ENCODE peak calls at places on chromosomes 1 and 21, in seven cellular contexts. E, X, R, T, C, G and S are unnamed samples.
A peak's percentile ranks its signal among the peaks of the same experiment; 100 is the strongest.

GRCh38 chr1:37233606-37234005 is 199.3 kb upstream of the GRIK3 start:
- DNase-seq in C (peak; percentile 66), X (no peak), R (no peak), G (no peak), T (no peak), E (no peak), S (no peak)

GRCh38 chr1:178706467-178706866 is 18.6 kb upstream of the RALGPS2 start:
- DNase-seq in G (no peak), C (no peak), T (peak; percentile 67), R (no peak), E (no peak), X (peak; percentile 57), S (no peak)

GRCh38 chr1:172019971-172020370 is 178.7 kb downstream of the DNM3 start:
- DNase-seq in C (no peak), X (no peak), T (no peak), R (no peak), G (no peak), E (no peak), S (no peak)

GRCh38 chr1:225445644-225446297 is 17.9 kb upstream of the LBR start:
- DNase-seq in X (no peak), G (no peak), R (no peak), E (peak; percentile 10), T (no peak), C (no peak), S (no peak)

GRCh38 chr1:88774151-88774556 is 90.1 kb downstream of the PKN2 start:
- DNase-seq in X (no peak), T (peak; percentile 12), G (no peak), R (no peak), E (no peak), C (no peak), S (no peak)

GRCh38 chr1:164969256-164969655 is 387.3 kb downstream of the LMX1A start:
- DNase-seq in G (no peak), E (no peak), T (no peak), R (no peak), X (no peak), C (no peak), S (no peak)

GRCh38 chr21:26148071-26148470 is 22.5 kb downstream of the APP start:
- DNase-seq in G (peak; percentile 75), T (no peak), R (no peak), C (no peak), E (no peak), X (no peak), S (no peak)

GRCh38 chr1:218201004-218201403 is 84.1 kb upstream of the RRP15 start:
- DNase-seq in E (no peak), C (no peak), X (no peak), G (no peak), T (no peak), R (no peak), S (no peak)

GRCh38 chr1:51966559-51966958 is 23.9 kb downstream of the RAB3B start:
- DNase-seq in G (no peak), R (no peak), C (no peak), T (no peak), E (no peak), X (no peak), S (no peak)

GRCh38 chr1:85992756-85993155 is 163.8 kb downstream of the COL24A1 start:
- DNase-seq in R (no peak), C (no peak), G (no peak), T (peak; percentile 54), E (no peak), X (no peak), S (no peak)

GRCh38 chr1:15559189-15559815 is 25.5 kb downstream of the AGMAT start:
- DNase-seq in X (no peak), T (no peak), C (no peak), G (no peak), R (no peak), E (no peak), S (no peak)

GRCh38 chr1:201259476-201260235 is 23.6 kb upstream of the PKP1 start:
- DNase-seq in R (no peak), G (peak; percentile 79), E (no peak), C (no peak), T (peak; percentile 27), X (no peak), S (no peak)

GRCh38 chr1:226702957-226703831 is 35.9 kb downstream of the ITPKB start:
- DNase-seq in X (peak; percentile 65), E (peak; percentile 72), R (peak; percentile 77), T (peak; percentile 80), C (peak; percentile 78), G (peak; percentile 95), S (peak; percentile 74)

GRCh38 chr1:39406533-39407478 is 84.6 kb upstream of the BMP8A start:
- DNase-seq in R (no peak), T (peak; percentile 75), G (no peak), E (no peak), X (no peak), C (no peak), S (no peak)

GRCh38 chr1:92916899-92917298 is 44.4 kb downstream of the DIPK1A start:
- DNase-seq in R (no peak), X (no peak), G (no peak), C (no peak), E (no peak), T (no peak), S (no peak)

GRCh38 chr1:53583021-53583902 is 124.1 kb downstream of the DMRTB1 start:
- DNase-seq in E (no peak), T (no peak), X (no peak), R (no peak), C (no peak), G (no peak), S (no peak)

GRCh38 chr1:154750681-154751665 is 119.1 kb downstream of the KCNN3 start:
- DNase-seq in G (no peak), X (no peak), T (no peak), C (no peak), E (no peak), R (no peak), S (no peak)
- H3K27ac ChIP-seq in G (no peak overlapping the region), X (no peak overlapping the region), T (no peak overlapping the region), C (peak overlapping the region; percentile 82), E (no peak overlapping the region), R (no peak overlapping the region), S (no peak overlapping the region)

DNA sequence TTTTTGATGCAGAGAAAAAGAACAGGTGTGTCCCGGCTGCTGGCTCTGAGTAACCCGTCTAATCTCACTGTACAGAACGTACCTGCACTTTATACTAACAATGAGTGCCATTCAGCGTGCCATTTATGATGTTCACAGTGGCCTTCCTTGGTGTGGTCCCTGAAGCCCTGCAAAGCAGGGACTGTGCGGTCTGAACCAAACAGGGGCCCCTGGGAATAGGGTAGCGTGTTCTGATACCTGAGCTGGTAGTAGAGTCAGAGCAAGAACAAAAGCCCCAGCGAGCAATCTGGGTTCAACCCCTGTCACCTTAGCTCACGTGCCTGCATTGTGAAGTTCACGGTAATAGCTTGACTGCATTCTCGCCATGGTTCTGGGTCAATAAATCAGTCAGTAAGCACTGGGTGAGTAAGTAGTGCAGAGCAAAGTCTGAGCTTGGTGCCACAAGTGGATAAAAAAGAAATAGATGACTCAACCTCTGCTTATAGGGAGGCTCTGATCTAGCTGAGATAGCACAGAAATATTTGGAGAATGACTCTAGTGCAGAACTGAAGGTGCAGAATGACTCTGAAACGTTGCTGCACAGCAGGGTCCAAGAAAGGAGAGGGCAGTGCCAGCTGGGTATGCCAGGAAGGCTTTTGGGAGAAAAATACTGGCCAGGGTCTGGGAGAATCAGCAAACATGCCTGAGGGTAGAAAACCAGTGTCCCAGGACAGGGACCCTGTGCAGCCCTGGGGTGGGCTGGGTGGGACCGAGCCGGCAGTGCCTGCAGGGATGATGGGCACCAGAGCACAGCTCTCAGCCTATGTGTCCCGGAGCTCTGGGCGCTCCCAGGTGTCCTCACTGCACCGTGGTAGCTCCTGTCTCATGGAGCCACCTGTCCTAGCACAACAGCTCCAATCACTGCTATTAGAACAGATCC is 125.9 kb downstream of the RHOU start:
- DNase-seq in C (no peak), G (no peak), R (no peak), T (peak; percentile 89), X (no peak), E (peak; percentile 62), S (no peak)
- H3K27ac ChIP-seq in C (no peak overlapping the region), G (no peak overlapping the region), R (no peak overlapping the region), T (no peak overlapping the region), X (no peak overlapping the region), E (peak overlapping the region; percentile 52), S (no peak overlapping the region)

DNA sequence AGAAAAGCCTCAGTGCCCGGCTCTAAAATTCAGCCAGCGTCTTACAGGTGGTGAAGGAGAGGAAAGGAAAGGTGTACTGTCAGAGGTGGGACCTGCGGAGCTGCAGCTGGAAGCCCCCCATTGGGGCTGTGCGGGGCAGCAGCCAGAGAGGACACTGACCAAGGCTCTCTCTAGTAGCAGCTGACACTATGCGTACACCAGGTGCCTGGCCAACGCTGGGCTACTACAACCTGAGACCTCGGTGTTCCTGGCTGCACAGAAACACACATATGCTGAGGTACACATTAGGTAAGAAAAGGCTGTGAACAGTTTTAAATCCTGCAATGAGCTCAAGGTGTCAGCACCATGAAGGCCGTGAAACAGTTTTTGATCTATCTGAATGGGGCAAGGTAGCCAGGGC is 55.5 kb upstream of the EDN2 start:
- DNase-seq in T (no peak), R (no peak), E (no peak), C (no peak), X (no peak), G (peak; percentile 29), S (no peak)
- H3K27ac ChIP-seq in T (no peak overlapping the region), R (no peak overlapping the region), E (no peak overlapping the region), C (no peak overlapping the region), X (no peak overlapping the region), G (no peak overlapping the region), S (no peak overlapping the region)

GRCh38 chr1:166628259-166628658 is 211.0 kb upstream of the POGK start:
- DNase-seq in E (no peak), T (no peak), C (no peak), X (no peak), G (no peak), R (no peak), S (no peak)

GRCh38 chr1:166627583-166627982 is 211.7 kb upstream of the POGK start:
- DNase-seq in X (no peak), G (no peak), E (no peak), R (no peak), T (no peak), C (no peak), S (no peak)

DNA sequence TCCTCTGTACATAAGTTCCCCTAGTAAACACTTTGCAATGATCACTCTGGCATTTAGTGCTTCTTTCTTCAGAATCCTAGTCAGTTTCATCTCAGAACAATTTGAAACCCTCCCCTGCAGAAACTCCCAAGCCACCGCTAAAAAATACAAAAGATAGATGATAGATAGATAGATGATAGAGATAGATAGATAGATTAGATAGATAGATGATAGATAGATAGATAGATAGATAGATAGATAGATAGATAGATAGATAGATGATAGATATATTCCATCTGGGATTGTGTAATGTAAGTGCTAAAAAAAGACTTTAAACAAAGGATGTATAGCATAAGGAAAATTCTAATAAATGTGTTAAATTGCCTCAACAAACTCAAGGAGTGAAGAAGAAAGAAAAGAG is 212.6 kb upstream of the POGK start:
- DNase-seq in C (no peak), R (no peak), G (no peak), X (no peak), T (no peak), E (no peak), S (no peak)
- H3K27ac ChIP-seq in C (no peak overlapping the region), R (no peak overlapping the region), G (no peak overlapping the region), X (no peak overlapping the region), T (no peak overlapping the region), E (no peak overlapping the region), S (no peak overlapping the region)

GRCh38 chr1:23451452-23451851 is 26.9 kb upstream of the TCEA3 start:
- DNase-seq in E (no peak), C (no peak), X (no peak), R (no peak), G (no peak), T (no peak), S (no peak)
- H3K27ac ChIP-seq in E (peak overlapping the region; percentile 79), C (no peak overlapping the region), X (peak overlapping the region; percentile 71), R (peak overlapping the region; percentile 68), G (peak overlapping the region; percentile 43), T (no peak overlapping the region), S (no peak overlapping the region)